ENCODE peak calls at places on chromosome 12, in five cellular contexts. T, A, H, V and Z are unnamed samples.

GRCh38 chr12:118821386-118821928 is 159.9 kb upstream of the SRRM4 start:
- DNase-seq in T (no peak), A (no peak), V (no peak), H (no peak), Z (no peak)

GRCh38 chr12:133130808-133131128 is 341 bp downstream of the ZNF10 start:
- DNase-seq in T (no peak), H (no peak), V (no peak), A (no peak), Z (no peak)

GRCh38 chr12:44804068-44804467 is 72.0 kb downstream of the NELL2 start:
- DNase-seq in A (no peak), H (no peak), T (no peak), V (no peak), Z (no peak)

GRCh38 chr12:96195845-96196451 is 1.8 kb downstream of the ELK3 start:
- DNase-seq in H (no peak), V (no peak), T (peak; percentile 39), A (no peak), Z (no peak)

GRCh38 chr12:13347241-13348043 is 150.9 kb downstream of the EMP1 start:
- DNase-seq in V (no peak), A (no peak), H (no peak), T (no peak), Z (no peak)

GRCh38 chr12:122072031-122072970 is 6.3 kb upstream of the MLXIP start:
- DNase-seq in V (peak; percentile 47), A (no peak), H (peak; percentile 83), T (no peak), Z (no peak)

GRCh38 chr12:123431951-123432886 is 4.3 kb downstream of the RILPL2 start:
- DNase-seq in H (no peak), T (no peak), A (no peak), V (no peak), Z (no peak)

GRCh38 chr12:104604070-104604994 is 147.6 kb downstream of the CHST11 start:
- DNase-seq in V (peak; percentile 54), H (no peak), A (peak; percentile 3), T (peak; percentile 86), Z (no peak)

GRCh38 chr12:105164068-105164467 is 56.5 kb downstream of the WASHC4 start:
- DNase-seq in V (no peak), H (no peak), T (no peak), A (no peak), Z (no peak)

GRCh38 chr12:130668286-130669204 is 47.6 kb downstream of the RIMBP2 start:
- DNase-seq in A (no peak), H (no peak), T (no peak), V (no peak), Z (no peak)

GRCh38 chr12:123905319-123905925 is 67.2 kb downstream of the CCDC92 start:
- DNase-seq in V (peak; percentile 69), A (peak; percentile 34), H (no peak), T (peak; percentile 68), Z (peak; percentile 70)

GRCh38 chr12:106341086-106341879 is 16.3 kb upstream of the POLR3B start:
- DNase-seq in H (no peak), T (no peak), V (no peak), A (no peak), Z (no peak)

GRCh38 chr12:114411081-114411836 is 5.3 kb upstream of the TBX5 start:
- DNase-seq in H (no peak), A (no peak), T (no peak), V (no peak), Z (no peak)

GRCh38 chr12:47079894-47080724 is at the start of gene AMIGO2:
- DNase-seq in T (peak; percentile 65), H (peak; percentile 40), A (no peak), V (peak; percentile 35), Z (no peak)

GRCh38 chr12:6313326-6313940 is 3.0 kb downstream of the PLEKHG6 start:
- DNase-seq in H (no peak), A (no peak), V (no peak), T (peak; percentile 28), Z (no peak)

GRCh38 chr12:114684098-114684869 is at the start of gene TBX3:
- DNase-seq in A (no peak), V (peak; percentile 83), H (peak; percentile 98), T (peak; percentile 98), Z (peak; percentile 62)

GRCh38 chr12:116599285-116600122 is 40.3 kb downstream of the MAP1LC3B2 start:
- DNase-seq in A (no peak), H (peak; percentile 7), V (peak; percentile 80), T (peak; percentile 86), Z (no peak)

GRCh38 chr12:50505945-50506344 is 1.2 kb downstream of the DIP2B start:
- DNase-seq in H (no peak), T (no peak), A (no peak), V (no peak), Z (no peak)

GRCh38 chr12:14776236-14776959 is 26.9 kb downstream of the WBP11 start:
- DNase-seq in T (no peak), V (no peak), H (no peak), A (no peak), Z (no peak)

GRCh38 chr12:14773685-14774073 is 29.6 kb downstream of the WBP11 start:
- DNase-seq in V (no peak), H (no peak), T (no peak), A (peak; percentile 10), Z (no peak)

GRCh38 chr12:1509703-1510395 is 84.5 kb downstream of the FBXL14 start:
- DNase-seq in V (no peak), H (no peak), T (peak; percentile 28), A (no peak), Z (no peak)

GRCh38 chr12:11510671-11511070 is 115.3 kb upstream of the PRB2 start:
- DNase-seq in V (no peak), T (no peak), H (no peak), A (no peak), Z (no peak)

GRCh38 chr12:127785936-127786335 is 481.0 kb upstream of the TMEM132C start:
- DNase-seq in T (no peak), H (no peak), V (no peak), A (no peak), Z (no peak)

GRCh38 chr12:27260746-27261145 is 16.7 kb downstream of the STK38L start:
- DNase-seq in V (no peak), A (no peak), H (no peak), T (no peak), Z (no peak)

GRCh38 chr12:23221066-23221465 is 596.1 kb downstream of the ETNK1 start:
- DNase-seq in H (no peak), A (no peak), V (peak; percentile 45), T (peak; percentile 61), Z (no peak)

GRCh38 chr12:121490401-121491257 is 90.2 kb downstream of the KDM2B start:
- DNase-seq in H (no peak), V (no peak), A (no peak), T (peak; percentile 35), Z (no peak)

GRCh38 chr12:51600721-51601120 is 9.7 kb downstream of the SCN8A start:
- DNase-seq in A (no peak), V (no peak), H (no peak), T (no peak), Z (no peak)

GRCh38 chr12:27209257-27209910 is 34.7 kb upstream of the STK38L start:
- DNase-seq in A (no peak), V (no peak), H (no peak), T (no peak), Z (no peak)

GRCh38 chr12:110726708-110727369 is 15.9 kb downstream of the PPP1CC start:
- DNase-seq in A (no peak), H (no peak), T (no peak), V (no peak), Z (no peak)

GRCh38 chr12:83841620-83842019 is 1071.0 kb downstream of the SLC6A15 start:
- DNase-seq in A (no peak), H (no peak), T (no peak), V (no peak), Z (no peak)

GRCh38 chr12:7219599-7220243 is 30.2 kb downstream of the PEX5 start:
- DNase-seq in T (peak; percentile 76), V (peak; percentile 63), A (peak; percentile 42), H (peak; percentile 62), Z (peak; percentile 49)

GRCh38 chr12:87520968-87521367 is 508.2 kb downstream of the C12orf50 start:
- DNase-seq in V (no peak), A (no peak), H (no peak), T (no peak), Z (no peak)

GRCh38 chr12:116236986-116237385 is 40.5 kb downstream of the MED13L start:
- DNase-seq in T (no peak), A (no peak), V (no peak), H (no peak), Z (no peak)

GRCh38 chr12:10197879-10198278 is 14.8 kb upstream of the GABARAPL1 start:
- DNase-seq in V (no peak), H (no peak), A (no peak), T (no peak), Z (no peak)

GRCh38 chr12:75550401-75550851 is 39.0 kb upstream of the KRR1 start:
- DNase-seq in V (no peak), A (no peak), T (no peak), H (no peak), Z (no peak)

GRCh38 chr12:111764120-111764821 is 2.5 kb upstream of the ALDH2 start:
- DNase-seq in V (no peak), A (no peak), T (no peak), H (no peak), Z (no peak)